ENCODE peak calls at places on chromosomes 5 and 9, in ten cellular contexts. L is WERI-Rb-1; T is AG20443; J is G401; G is activated naive CD8-positive, alpha-beta T cell treated with anti-CD3 and anti-CD28 coated beads, Interleukin-2, amount 50 U/mL, for 24 hours; R is HFFc6; F is stromal cell of bone marrow; A is lung; X is heart left ventricle; V is H9. I is an unnamed sample.

GRCh38 chr9:119257592-119257991 is 111.6 kb downstream of the BRINP1 start:
- DNase-seq in L (no peak), T (no peak), J (no peak), G (no peak), R (no peak), F (no peak), A (no peak), X (no peak), V (no peak), I (no peak)

GRCh38 chr5:66949066-66949465 is 247.5 kb downstream of the CD180 start:
- DNase-seq in L (no peak), T (no peak), J (no peak), G (no peak), R (no peak), F (no peak), A (no peak), X (no peak), V (no peak), I (no peak)

GRCh38 chr5:141392429-141393198 is at the start of gene PCDHGA8:
- DNase-seq in L (no peak), T (no peak), J (no peak), G (no peak), R (no peak), F (no peak), A (no peak), X (no peak), V (no peak), I (no peak)

GRCh38 chr5:37771731-37772130 is 68.1 kb downstream of the GDNF start:
- DNase-seq in L (no peak), T (peak; percentile 89), J (no peak), G (no peak), R (peak; percentile 99), F (peak; percentile 84), A (no peak), X (no peak), V (no peak), I (no peak)

GRCh38 chr9:21994996-21995651 is 533 bp downstream of the CDKN2B-AS1 start:
- DNase-seq in L (peak; percentile 74), T (peak; percentile 80), J (no peak), G (peak; percentile 77), R (peak; percentile 74), F (peak; percentile 52), A (peak; percentile 75), X (peak; percentile 76), V (peak; percentile 76), I (peak; percentile 89)

GRCh38 chr9:12813960-12814876 is 39.4 kb downstream of the LURAP1L start:
- DNase-seq in L (no peak), T (peak; percentile 83), J (peak; percentile 83), G (no peak), R (peak; percentile 93), F (peak; percentile 98), A (peak; percentile 50), X (peak; percentile 16), V (no peak), I (no peak)

GRCh38 chr5:18220631-18221030 is 586.4 kb downstream of the TAF11L14 start:
- DNase-seq in L (no peak), T (no peak), J (no peak), G (no peak), R (no peak), F (no peak), A (no peak), X (no peak), V (no peak), I (no peak)

GRCh38 chr5:140261403-140262171 is 41.3 kb downstream of the PFDN1 start:
- DNase-seq in L (no peak), T (peak; percentile 93), J (no peak), G (no peak), R (peak; percentile 90), F (peak; percentile 83), A (peak; percentile 73), X (peak; percentile 83), V (no peak), I (no peak)

GRCh38 chr9:104779334-104779733 is 15.4 kb downstream of the NIPSNAP3B start:
- DNase-seq in L (no peak), T (no peak), J (no peak), G (no peak), R (no peak), F (no peak), A (no peak), X (no peak), V (no peak), I (no peak)

GRCh38 chr9:84832453-84832852 is 162.9 kb downstream of the NTRK2 start:
- DNase-seq in L (no peak), T (no peak), J (no peak), G (no peak), R (no peak), F (no peak), A (no peak), X (no peak), V (no peak), I (no peak)

GRCh38 chr9:134637241-134637640 is 4.4 kb upstream of the COL5A1 start:
- DNase-seq in L (peak; percentile 90), T (no peak), J (no peak), G (no peak), R (no peak), F (no peak), A (no peak), X (no peak), V (no peak), I (no peak)

GRCh38 chr5:131787736-131788135 is 9.1 kb downstream of the FNIP1 start:
- DNase-seq in L (no peak), T (no peak), J (no peak), G (no peak), R (no peak), F (no peak), A (no peak), X (no peak), V (no peak), I (no peak)

GRCh38 chr5:127409236-127409921 is 108.1 kb upstream of the PRRC1 start:
- DNase-seq in L (no peak), T (peak; percentile 18), J (peak; percentile 87), G (no peak), R (no peak), F (no peak), A (no peak), X (no peak), V (no peak), I (no peak)

GRCh38 chr5:172904643-172905345 is 54.4 kb upstream of the RPL26L1 start:
- DNase-seq in L (no peak), T (peak; percentile 30), J (peak; percentile 83), G (no peak), R (peak; percentile 68), F (no peak), A (peak; percentile 84), X (peak; percentile 73), V (peak; percentile 56), I (no peak)

GRCh38 chr5:87390576-87391199 is 22.0 kb downstream of the CCNH start:
- DNase-seq in L (no peak), T (no peak), J (no peak), G (no peak), R (no peak), F (no peak), A (no peak), X (no peak), V (no peak), I (no peak)

GRCh38 chr5:1535646-1536045 is 11.9 kb upstream of the LPCAT1 start:
- DNase-seq in L (no peak), T (no peak), J (no peak), G (no peak), R (no peak), F (no peak), A (no peak), X (no peak), V (no peak), I (no peak)

GRCh38 chr9:117744856-117745389 is 40.7 kb downstream of the TLR4 start:
- DNase-seq in L (no peak), T (peak; percentile 71), J (peak; percentile 20), G (no peak), R (no peak), F (no peak), A (no peak), X (peak; percentile 9), V (peak; percentile 37), I (peak; percentile 5)

GRCh38 chr5:128815201-128815600 is 150.1 kb upstream of the SLC27A6 start:
- DNase-seq in L (no peak), T (no peak), J (no peak), G (no peak), R (no peak), F (no peak), A (no peak), X (no peak), V (peak; percentile 69), I (no peak)

GRCh38 chr9:83401328-83401895 is 136.8 kb downstream of the FRMD3 start:
- DNase-seq in L (no peak), T (no peak), J (no peak), G (no peak), R (no peak), F (no peak), A (no peak), X (no peak), V (no peak), I (no peak)

GRCh38 chr9:101119206-101119819 is 90.8 kb downstream of the PLPPR1 start:
- DNase-seq in L (peak; percentile 93), T (peak; percentile 55), J (peak; percentile 65), G (peak; percentile 29), R (no peak), F (no peak), A (peak; percentile 55), X (peak; percentile 17), V (peak; percentile 85), I (no peak)

GRCh38 chr9:133536080-133536479 is 1.6 kb downstream of the ADAMTSL2 start:
- DNase-seq in L (no peak), T (no peak), J (peak; percentile 28), G (no peak), R (no peak), F (no peak), A (no peak), X (no peak), V (no peak), I (no peak)

GRCh38 chr5:162325143-162325727 is 257.7 kb downstream of the GABRG2 start:
- DNase-seq in L (no peak), T (no peak), J (no peak), G (no peak), R (no peak), F (no peak), A (no peak), X (no peak), V (no peak), I (no peak)

GRCh38 chr5:113693205-113693553 is 179.7 kb downstream of the YTHDC2 start:
- DNase-seq in L (no peak), T (no peak), J (peak; percentile 49), G (no peak), R (no peak), F (no peak), A (no peak), X (no peak), V (peak; percentile 44), I (no peak)

GRCh38 chr9:68546596-68547390 is 6.1 kb upstream of the TMEM252 start:
- DNase-seq in L (no peak), T (no peak), J (no peak), G (no peak), R (no peak), F (no peak), A (no peak), X (no peak), V (no peak), I (peak; percentile 58)

GRCh38 chr9:77848897-77849296 is 182.7 kb downstream of the GNAQ start:
- DNase-seq in L (no peak), T (peak; percentile 94), J (peak; percentile 11), G (no peak), R (peak; percentile 80), F (peak; percentile 88), A (peak; percentile 70), X (peak; percentile 37), V (no peak), I (no peak)

GRCh38 chr5:179986328-179986727 is 78.6 kb upstream of the TBC1D9B start:
- DNase-seq in L (no peak), T (no peak), J (no peak), G (no peak), R (no peak), F (no peak), A (no peak), X (no peak), V (no peak), I (no peak)

GRCh38 chr5:151675225-151675955 is 11.3 kb downstream of the SPARC start:
- DNase-seq in L (no peak), T (no peak), J (no peak), G (no peak), R (no peak), F (no peak), A (no peak), X (no peak), V (no peak), I (no peak)

GRCh38 chr9:3337515-3337914 is 188.3 kb downstream of the RFX3 start:
- DNase-seq in L (no peak), T (peak; percentile 77), J (no peak), G (peak; percentile 16), R (peak; percentile 33), F (peak; percentile 61), A (no peak), X (peak; percentile 15), V (no peak), I (no peak)

I was measured in B cell.